ENCODE peak calls at places on chromosomes 3 and 15, in six cellular contexts. F is Peyer's patch, R is fibroblast of lung, S is hepatocyte, Z is PC-9, C is psoas muscle. B is an unnamed sample.

GRCh38 chr15:51243774-51244173 is 94.6 kb downstream of the CYP19A1 start:
- DNase-seq in F (no peak), R (peak; percentile 25), S (peak; percentile 27), Z (no peak), C (no peak), B (no peak)

GRCh38 chr3:147419062-147419701 is 10.0 kb downstream of the ZIC1 start:
- DNase-seq in F (no peak), R (peak; percentile 57), S (peak; percentile 69), Z (peak; percentile 33), C (peak; percentile 93), B (no peak)

GRCh38 chr3:31182639-31183038 is 288.2 kb upstream of the GADL1 start:
- DNase-seq in F (no peak), R (no peak), S (no peak), Z (no peak), C (no peak), B (no peak)

GRCh38 chr15:40354408-40355171 is 3.4 kb upstream of the DISP2 start:
- DNase-seq in F (no peak), R (peak; percentile 43), S (peak; percentile 72), Z (no peak), C (peak; percentile 36), B (no peak)

GRCh38 chr3:71926242-71926560 is 141.3 kb upstream of the PROK2 start:
- DNase-seq in F (no peak), R (peak; percentile 4), S (peak; percentile 77), Z (peak; percentile 31), C (no peak), B (no peak)

GRCh38 chr3:10015476-10015904 is 10.7 kb upstream of the FANCD2 start:
- DNase-seq in F (no peak), R (peak; percentile 99), S (peak; percentile 78), Z (no peak), C (peak; percentile 91), B (peak; percentile 75)

GRCh38 chr3:46923559-46924350 is 46.2 kb downstream of the PTH1R start:
- DNase-seq in F (no peak), R (peak; percentile 38), S (peak; percentile 70), Z (no peak), C (peak; percentile 70), B (no peak)

GRCh38 chr3:17846466-17846865 is 104.0 kb upstream of the TBC1D5 start:
- DNase-seq in F (no peak), R (no peak), S (no peak), Z (no peak), C (no peak), B (no peak)

GRCh38 chr3:184168363-184169120 is 6.1 kb upstream of the AP2M1 start:
- DNase-seq in F (no peak), R (peak; percentile 55), S (no peak), Z (no peak), C (no peak), B (no peak)

GRCh38 chr3:124811441-124811840 is 75.7 kb downstream of the ITGB5 start:
- DNase-seq in F (no peak), R (peak; percentile 73), S (no peak), Z (no peak), C (no peak), B (no peak)

GRCh38 chr3:123469323-123469995 is 20.6 kb upstream of the ADCY5 start:
- DNase-seq in F (no peak), R (no peak), S (no peak), Z (no peak), C (no peak), B (no peak)

GRCh38 chr15:100383302-100384107 is 41.7 kb upstream of the ADAMTS17 start:
- DNase-seq in F (no peak), R (peak; percentile 1), S (peak; percentile 47), Z (peak; percentile 27), C (no peak), B (no peak)
- TF ChIP-seq CTCF in F (no peak), R (no peak), S (peak; percentile 39), Z (peak; percentile 77), C (peak; percentile 32), B (peak; percentile 50)

DNA sequence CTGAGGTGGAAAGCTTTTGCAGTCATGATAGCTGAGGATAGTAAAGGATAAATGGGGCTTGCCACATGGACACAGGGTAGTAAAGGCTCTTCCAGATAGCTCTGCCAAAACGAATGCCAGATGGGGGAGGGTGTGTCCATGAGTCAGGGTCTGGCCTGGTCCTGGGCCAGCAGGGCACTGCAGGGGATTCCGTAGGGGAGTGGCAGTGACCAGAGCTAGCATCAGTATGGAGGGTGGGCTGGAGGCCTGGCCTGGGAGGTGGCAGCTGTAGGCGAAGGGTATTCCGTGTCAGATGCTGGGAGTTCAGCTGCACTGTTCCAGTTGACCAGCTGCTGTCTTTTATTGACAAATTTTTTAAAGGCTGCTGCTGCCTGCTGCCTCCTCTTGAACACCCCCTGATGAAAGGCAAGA is 23.6 kb downstream of the TSEN2 start:
- DNase-seq in F (no peak), R (peak; percentile 90), S (peak; percentile 13), Z (peak; percentile 32), C (peak; percentile 60), B (no peak)
- H3K4me3 ChIP-seq in F (no peak overlapping the region), R (peak overlapping the region; percentile 22), S (no peak overlapping the region), Z (no peak overlapping the region), C (no peak overlapping the region), B (no peak overlapping the region)

GRCh38 chr3:36837089-36837488 is 72.7 kb upstream of the DCLK3 start:
- DNase-seq in F (no peak), R (no peak), S (no peak), Z (no peak), C (no peak), B (no peak)
- TF ChIP-seq CTCF in F (no peak), R (peak; percentile 12), S (peak; percentile 12), Z (no peak), C (no peak), B (peak; percentile 54)

DNA sequence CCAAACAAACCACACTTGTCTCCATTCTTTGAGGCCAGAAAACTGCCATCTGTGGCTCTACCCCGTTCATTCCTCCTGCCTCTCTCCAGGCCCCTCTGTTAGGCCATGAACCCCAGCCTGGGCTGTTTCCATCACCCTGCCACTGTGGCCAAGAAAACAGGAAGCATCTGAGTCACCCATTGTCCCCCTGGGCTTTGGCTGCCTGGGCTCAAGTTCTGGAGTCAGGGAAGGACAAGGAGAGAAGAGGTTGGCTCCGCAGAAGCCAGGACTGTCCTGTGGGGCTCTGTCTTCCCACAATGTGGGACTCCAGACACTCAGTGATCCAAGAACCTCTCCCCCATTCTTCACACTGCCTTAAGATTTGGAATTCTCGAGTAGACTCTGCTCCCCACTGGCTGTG is 14.8 kb upstream of the LCTL start:
- DNase-seq in F (no peak), R (no peak), S (no peak), Z (peak; percentile 10), C (peak; percentile 83), B (no peak)
- H3K4me3 ChIP-seq in F (no peak overlapping the region), R (no peak overlapping the region), S (no peak overlapping the region), Z (no peak overlapping the region), C (no peak overlapping the region), B (no peak overlapping the region)

DNA sequence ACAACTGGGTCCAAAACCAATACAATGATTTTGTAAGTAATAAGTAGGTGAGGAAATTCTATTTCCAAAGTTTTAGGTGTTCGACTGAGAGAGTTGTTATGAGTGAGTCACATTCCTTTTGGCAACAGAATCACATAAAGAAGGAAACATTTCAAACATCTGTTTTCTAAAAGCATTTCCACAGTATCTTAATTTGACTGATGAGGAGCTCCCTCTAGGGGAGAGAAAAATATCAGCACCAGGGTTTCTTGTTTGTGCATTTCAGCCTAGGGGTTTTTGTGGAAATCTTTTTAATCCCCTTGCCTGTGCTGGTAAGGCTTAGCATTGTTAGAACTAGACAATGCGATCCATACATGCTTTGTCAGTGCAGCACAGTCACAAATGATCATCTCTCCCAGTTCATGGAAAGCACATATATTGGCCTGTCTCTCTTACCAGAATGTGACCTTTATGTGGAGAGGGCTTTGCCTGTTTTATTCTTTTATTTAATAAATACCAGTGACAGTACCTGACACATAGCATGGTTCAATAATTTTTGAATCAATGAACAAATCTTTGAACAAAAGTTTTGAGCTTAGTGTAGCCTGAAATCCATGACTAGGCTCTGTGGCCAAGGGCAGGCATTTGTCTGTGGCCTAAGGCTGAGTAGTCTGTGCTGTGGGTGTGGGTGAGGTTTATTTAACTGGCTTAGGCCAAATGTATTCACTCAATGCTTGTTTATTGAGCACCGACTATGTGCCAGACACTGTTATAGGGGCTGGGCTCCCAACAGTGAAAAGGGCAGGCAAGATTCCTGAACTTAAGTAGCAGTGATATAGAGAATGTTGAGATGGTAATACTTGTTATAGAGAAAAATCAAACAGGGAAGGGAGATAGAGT is 21.1 kb upstream of the IQCF6 start:
- DNase-seq in F (no peak), R (peak; percentile 84), S (peak; percentile 72), Z (peak; percentile 23), C (no peak), B (peak; percentile 31)
- TF ChIP-seq CTCF in F (peak; percentile 49), R (peak; percentile 85), S (peak; percentile 83), Z (peak; percentile 78), C (peak; percentile 70), B (peak; percentile 86)

DNA sequence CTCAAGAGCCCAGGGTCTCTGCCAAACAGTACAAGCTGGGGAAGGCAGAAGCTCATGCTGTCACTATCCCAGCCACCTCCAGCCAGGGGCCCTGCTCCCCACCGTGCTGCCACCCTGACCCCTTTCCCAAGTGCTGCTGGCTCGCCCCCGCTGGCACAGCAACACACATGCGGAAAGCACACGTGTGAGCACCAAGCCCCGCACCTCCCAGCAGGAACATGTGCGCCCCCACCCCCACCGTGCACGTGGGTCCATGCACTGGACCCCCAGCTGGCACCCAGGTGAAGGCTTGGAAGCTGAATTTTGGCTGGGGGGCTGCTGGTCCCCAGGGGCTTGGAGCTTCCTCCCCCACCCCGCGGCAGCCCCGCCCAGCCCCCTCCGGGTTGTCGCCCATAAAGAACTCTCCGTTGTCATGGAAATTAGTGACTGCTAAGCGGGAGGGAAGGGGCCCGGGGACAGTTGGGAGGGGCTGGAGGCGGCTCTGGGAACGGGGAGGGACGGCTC is 703 bp downstream of the CAMKV start:
- DNase-seq in F (no peak), R (no peak), S (no peak), Z (no peak), C (no peak), B (no peak)
- H3K4me3 ChIP-seq in F (peak overlapping the region; percentile 47), R (no peak overlapping the region), S (no peak overlapping the region), Z (no peak overlapping the region), C (peak overlapping the region; percentile 55), B (no peak overlapping the region)

B was measured in epithelial cell of proximal tubule.